ENCODE peak calls at places on chromosome 1, in four cellular contexts. J is NCI-H748 treated with DMSO at 0.1 percent for 48 hours, E is T-helper 9 cell, P is mesothelial cell of epicardium. Q is an unnamed sample.
A peak's percentile ranks its signal among the peaks of the same experiment; 100 is the strongest.

GRCh38 chr1:15803380-15803779 is 4.1 kb downstream of the UQCRHL start:
- DNase-seq in J (no peak), E (no peak), P (no peak), Q (no peak)

GRCh38 chr1:101025283-101025679 is 303 bp downstream of the DPH5 start:
- DNase-seq in J (no peak), E (no peak), P (no peak), Q (no peak)

GRCh38 chr1:27428316-27429028 is 36.0 kb downstream of the GPR3 start:
- DNase-seq in J (no peak), E (no peak), P (no peak), Q (no peak)

GRCh38 chr1:56415258-56415657 is 164.1 kb downstream of the PLPP3 start:
- DNase-seq in J (no peak), E (no peak), P (no peak), Q (no peak)

GRCh38 chr1:161260346-161260745 is 1.8 kb downstream of the PCP4L1 start:
- DNase-seq in J (no peak), E (no peak), P (no peak), Q (no peak)

GRCh38 chr1:38266197-38266520 is 219.6 kb upstream of the POU3F1 start:
- DNase-seq in J (no peak), E (no peak), P (no peak), Q (no peak)

GRCh38 chr1:152565115-152565514 is 1.5 kb downstream of the LCE3E start:
- DNase-seq in J (no peak), E (no peak), P (no peak), Q (no peak)

GRCh38 chr1:151145158-151146071 is 1.0 kb downstream of the SEMA6C start:
- DNase-seq in J (no peak), E (no peak), P (no peak), Q (no peak)

GRCh38 chr1:81800741-81801031 is at the start of gene ADGRL2:
- DNase-seq in J (no peak), E (no peak), P (peak; percentile 35), Q (peak; percentile 50)

GRCh38 chr1:71823656-71824159 is 458.6 kb downstream of the NEGR1 start:
- DNase-seq in J (no peak), E (no peak), P (no peak), Q (no peak)

GRCh38 chr1:36151845-36152203 is 2.5 kb upstream of the TRAPPC3 start:
- DNase-seq in J (no peak), E (peak; percentile 49), P (no peak), Q (no peak)

GRCh38 chr1:159175571-159175970 is 4.2 kb downstream of the CADM3 start:
- DNase-seq in J (no peak), E (no peak), P (no peak), Q (no peak)

GRCh38 chr1:201773764-201774163 is 55.2 kb upstream of the IPO9 start:
- DNase-seq in J (no peak), E (no peak), P (no peak), Q (no peak)

GRCh38 chr1:208243851-208244583 is at the start of gene PLXNA2:
- DNase-seq in J (peak; percentile 36), E (peak; percentile 46), P (peak; percentile 30), Q (peak; percentile 90)

Q was measured in left lung.